ENCODE peak calls at places on chromosome 2, in eight cellular contexts. B, Z, J, K, V, Q, X and F are unnamed samples.

GRCh38 chr2:238872628-238873400 is 24.9 kb downstream of the TWIST2 start:
- DNase-seq in B (no peak), Z (no peak), J (no peak), K (no peak), V (no peak), Q (no peak), X (no peak), F (no peak)

GRCh38 chr2:75569546-75569945 is 8.8 kb upstream of the EVA1A start:
- DNase-seq in B (no peak), Z (no peak), J (no peak), K (no peak), V (no peak), Q (no peak), X (no peak), F (no peak)

GRCh38 chr2:231648579-231649174 is 56.0 kb downstream of the TEX44 start:
- DNase-seq in B (peak), Z (peak), J (peak), K (peak), V (no peak), Q (peak), X (no peak), F (peak)

GRCh38 chr2:98663521-98664090 is 55.2 kb downstream of the UNC50 start:
- DNase-seq in B (no peak), Z (no peak), J (no peak), K (no peak), V (no peak), Q (no peak), X (no peak), F (no peak)

GRCh38 chr2:20148411-20148810 is 76.5 kb downstream of the SDC1 start:
- DNase-seq in B (no peak), Z (no peak), J (no peak), K (no peak), V (no peak), Q (no peak), X (no peak), F (no peak)

GRCh38 chr2:105180491-105180972 is 61.0 kb upstream of the GPR45 start:
- DNase-seq in B (no peak), Z (no peak), J (peak), K (no peak), V (no peak), Q (no peak), X (no peak), F (no peak)

GRCh38 chr2:8539743-8540551 is 141.9 kb upstream of the ID2 start:
- DNase-seq in B (no peak), Z (no peak), J (peak), K (no peak), V (no peak), Q (no peak), X (peak), F (peak)

GRCh38 chr2:121554998-121555397 is 24.3 kb downstream of the RNU4ATAC start:
- DNase-seq in B (no peak), Z (no peak), J (no peak), K (no peak), V (no peak), Q (no peak), X (no peak), F (no peak)

GRCh38 chr2:27496357-27497287 is at the start of gene GCKR:
- DNase-seq in B (peak), Z (no peak), J (no peak), K (peak), V (no peak), Q (no peak), X (no peak), F (no peak)

GRCh38 chr2:98102878-98103277 is 15.9 kb downstream of the VWA3B start:
- DNase-seq in B (no peak), Z (no peak), J (no peak), K (no peak), V (no peak), Q (no peak), X (no peak), F (no peak)

GRCh38 chr2:241857041-241857541 is 1.6 kb downstream of the PDCD1 start:
- DNase-seq in B (no peak), Z (no peak), J (no peak), K (no peak), V (no peak), Q (no peak), X (no peak), F (no peak)

GRCh38 chr2:10300328-10300920 is 2.3 kb upstream of the HPCAL1 start:
- DNase-seq in B (no peak), Z (no peak), J (no peak), K (no peak), V (no peak), Q (no peak), X (no peak), F (no peak)

GRCh38 chr2:120736202-120736954 is 710 bp downstream of the GLI2 start:
- DNase-seq in B (no peak), Z (no peak), J (peak), K (peak), V (no peak), Q (no peak), X (no peak), F (no peak)

GRCh38 chr2:27832396-27832795 is 57.8 kb downstream of the RBKS start:
- DNase-seq in B (peak), Z (no peak), J (no peak), K (peak), V (no peak), Q (no peak), X (no peak), F (no peak)

GRCh38 chr2:201928363-201928762 is 105.3 kb upstream of the FZD7 start:
- DNase-seq in B (no peak), Z (no peak), J (no peak), K (no peak), V (no peak), Q (no peak), X (no peak), F (no peak)

GRCh38 chr2:133710613-133711012 is 142.3 kb upstream of the NCKAP5 start:
- DNase-seq in B (peak), Z (no peak), J (no peak), K (no peak), V (no peak), Q (no peak), X (no peak), F (no peak)

GRCh38 chr2:16416651-16417050 is 249.0 kb downstream of the CYRIA start:
- DNase-seq in B (no peak), Z (no peak), J (no peak), K (no peak), V (no peak), Q (no peak), X (no peak), F (no peak)

GRCh38 chr2:176533505-176534193 is 264.4 kb downstream of the MTX2 start:
- DNase-seq in B (no peak), Z (no peak), J (no peak), K (no peak), V (no peak), Q (no peak), X (no peak), F (no peak)

GRCh38 chr2:196376984-196377877 is 205.9 kb upstream of the STK17B start:
- DNase-seq in B (no peak), Z (no peak), J (no peak), K (no peak), V (no peak), Q (peak), X (no peak), F (no peak)

GRCh38 chr2:48419884-48420511 is 110.0 kb upstream of the STON1 start:
- DNase-seq in B (no peak), Z (no peak), J (no peak), K (no peak), V (no peak), Q (no peak), X (no peak), F (no peak)

GRCh38 chr2:48912110-48912509 is 156.6 kb upstream of the LHCGR start:
- DNase-seq in B (no peak), Z (no peak), J (peak), K (no peak), V (no peak), Q (no peak), X (no peak), F (peak)

GRCh38 chr2:145807978-145808377 is 1288.1 kb upstream of the ZEB2 start:
- DNase-seq in B (peak), Z (no peak), J (no peak), K (peak), V (no peak), Q (no peak), X (no peak), F (no peak)